ENCODE peak calls at places on chromosome 12, in four cellular contexts. O is tibial artery, F is AG10803, C is lower lobe of right lung. E is an unnamed sample.

GRCh38 chr12:96770239-96770780 is 136.7 kb upstream of the NEDD1 start:
- DNase-seq in O (no peak), F (no peak), C (no peak), E (peak; percentile 6)

GRCh38 chr12:93365616-93366015 is 12.1 kb upstream of the NUDT4 start:
- DNase-seq in O (no peak), F (no peak), C (no peak), E (no peak)

GRCh38 chr12:18250313-18250916 is 10.9 kb upstream of the PIK3C2G start:
- DNase-seq in O (no peak), F (peak; percentile 78), C (no peak), E (peak; percentile 75)

GRCh38 chr12:1310684-1311083 is 283.7 kb downstream of the FBXL14 start:
- DNase-seq in O (no peak), F (no peak), C (no peak), E (no peak)

GRCh38 chr12:104683831-104684503 is 227.2 kb downstream of the CHST11 start:
- DNase-seq in O (no peak), F (no peak), C (no peak), E (no peak)

GRCh38 chr12:121796855-121797751 is 3.6 kb upstream of the RHOF start:
- DNase-seq in O (peak; percentile 97), F (peak; percentile 88), C (peak; percentile 97), E (peak; percentile 54)

GRCh38 chr12:117334855-117335587 is 26.4 kb downstream of the NOS1 start:
- DNase-seq in O (no peak), F (no peak), C (no peak), E (no peak)

GRCh38 chr12:104569348-104570173 is 112.8 kb downstream of the CHST11 start:
- DNase-seq in O (peak; percentile 35), F (no peak), C (peak; percentile 51), E (no peak)

GRCh38 chr12:52672321-52672933 is 7.8 kb downstream of the KRT1 start:
- DNase-seq in O (no peak), F (no peak), C (no peak), E (peak; percentile 82)

GRCh38 chr12:104090685-104091084 is 26.4 kb downstream of the HCFC2 start:
- DNase-seq in O (no peak), F (no peak), C (no peak), E (peak; percentile 23)

GRCh38 chr12:68944296-68945076 is 11.5 kb upstream of the CPM start:
- DNase-seq in O (no peak), F (no peak), C (no peak), E (peak; percentile 11)

GRCh38 chr12:96368233-96368632 is 32.0 kb downstream of the CDK17 start:
- DNase-seq in O (peak; percentile 31), F (no peak), C (no peak), E (no peak)

GRCh38 chr12:103571286-103571685 is 15.8 kb upstream of the STAB2 start:
- DNase-seq in O (no peak), F (no peak), C (peak; percentile 45), E (peak; percentile 33)

GRCh38 chr12:121227294-121227693 is 17.4 kb downstream of the P2RX4 start:
- DNase-seq in O (no peak), F (no peak), C (peak; percentile 82), E (peak; percentile 75)

GRCh38 chr12:87509233-87509820 is 519.9 kb downstream of the C12orf50 start:
- DNase-seq in O (no peak), F (no peak), C (no peak), E (peak; percentile 86)

GRCh38 chr12:65656156-65656885 is 168.0 kb upstream of the HMGA2 start:
- DNase-seq in O (no peak), F (no peak), C (no peak), E (no peak)

GRCh38 chr12:75909714-75910451 is 121.7 kb downstream of the PHLDA1 start:
- DNase-seq in O (no peak), F (no peak), C (no peak), E (no peak)

GRCh38 chr12:74538491-74539258 is 1.0 kb downstream of the ATXN7L3B start:
- DNase-seq in O (no peak), F (no peak), C (no peak), E (no peak)

GRCh38 chr12:115963030-115963480 is 314.4 kb downstream of the MED13L start:
- DNase-seq in O (no peak), F (peak; percentile 40), C (no peak), E (peak; percentile 39)

GRCh38 chr12:109150124-109150640 is 33.8 kb downstream of the ACACB start:
- DNase-seq in O (no peak), F (no peak), C (no peak), E (no peak)

GRCh38 chr12:105775351-105775750 is 363.4 kb downstream of the NUAK1 start:
- DNase-seq in O (no peak), F (peak; percentile 62), C (no peak), E (peak; percentile 38)

GRCh38 chr12:45124485-45125155 is 73.7 kb upstream of the DBX2 start:
- DNase-seq in O (no peak), F (no peak), C (no peak), E (no peak)

GRCh38 chr12:124500232-124501079 is 67.0 kb downstream of the NCOR2 start:
- DNase-seq in O (no peak), F (peak; percentile 57), C (peak; percentile 65), E (peak; percentile 69)

GRCh38 chr12:3558255-3558654 is 67.3 kb downstream of the PRMT8 start:
- DNase-seq in O (no peak), F (no peak), C (no peak), E (no peak)

GRCh38 chr12:3271146-3271545 is 194.0 kb downstream of the TSPAN9 start:
- DNase-seq in O (no peak), F (no peak), C (no peak), E (no peak)

GRCh38 chr12:47777151-47777550 is 4.1 kb downstream of the SLC48A1 start:
- DNase-seq in O (no peak), F (no peak), C (no peak), E (no peak)

GRCh38 chr12:94498698-94499097 is 39.0 kb upstream of the CEP83 start:
- DNase-seq in O (no peak), F (no peak), C (no peak), E (no peak)

GRCh38 chr12:3199551-3200031 is 122.4 kb downstream of the TSPAN9 start:
- DNase-seq in O (no peak), F (no peak), C (no peak), E (peak; percentile 52)

GRCh38 chr12:107133462-107133861 is 40.1 kb upstream of the CRY1 start:
- DNase-seq in O (no peak), F (no peak), C (no peak), E (no peak)

GRCh38 chr12:94386422-94386821 is 73.2 kb downstream of the CEP83 start:
- DNase-seq in O (peak; percentile 24), F (no peak), C (no peak), E (no peak)

GRCh38 chr12:131832393-131833231 is 4.4 kb downstream of the MMP17 start:
- DNase-seq in O (peak; percentile 60), F (peak; percentile 81), C (peak; percentile 51), E (no peak)

GRCh38 chr12:9606736-9607372 is 862 bp downstream of the KLRB1 start:
- DNase-seq in O (no peak), F (no peak), C (no peak), E (no peak)

GRCh38 chr12:56749364-56749763 is 2.8 kb downstream of the PRIM1 start:
- DNase-seq in O (no peak), F (no peak), C (no peak), E (no peak)

GRCh38 chr12:56749853-56750252 is 2.3 kb downstream of the PRIM1 start:
- DNase-seq in O (no peak), F (no peak), C (no peak), E (no peak)

GRCh38 chr12:56753566-56753965 is 1.4 kb upstream of the PRIM1 start:
- DNase-seq in O (no peak), F (no peak), C (no peak), E (no peak)

GRCh38 chr12:56751712-56752598 is at the start of gene PRIM1:
- DNase-seq in O (peak; percentile 70), F (peak; percentile 68), C (peak; percentile 89), E (peak; percentile 70)
- TF ChIP-seq CTCF in O (peak; percentile 38), F (peak; percentile 31), C (peak; percentile 38), E (no peak)

GRCh38 chr12:53985900-53986685 is 1.1 kb downstream of the HOXC10 start:
- DNase-seq in O (no peak), F (peak; percentile 81), C (no peak), E (peak; percentile 26)
- H3K4me3 ChIP-seq in O (peak overlapping the region; percentile 64), F (peak overlapping the region; percentile 98), C (peak overlapping the region; percentile 16), E (no peak overlapping the region)

DNA sequence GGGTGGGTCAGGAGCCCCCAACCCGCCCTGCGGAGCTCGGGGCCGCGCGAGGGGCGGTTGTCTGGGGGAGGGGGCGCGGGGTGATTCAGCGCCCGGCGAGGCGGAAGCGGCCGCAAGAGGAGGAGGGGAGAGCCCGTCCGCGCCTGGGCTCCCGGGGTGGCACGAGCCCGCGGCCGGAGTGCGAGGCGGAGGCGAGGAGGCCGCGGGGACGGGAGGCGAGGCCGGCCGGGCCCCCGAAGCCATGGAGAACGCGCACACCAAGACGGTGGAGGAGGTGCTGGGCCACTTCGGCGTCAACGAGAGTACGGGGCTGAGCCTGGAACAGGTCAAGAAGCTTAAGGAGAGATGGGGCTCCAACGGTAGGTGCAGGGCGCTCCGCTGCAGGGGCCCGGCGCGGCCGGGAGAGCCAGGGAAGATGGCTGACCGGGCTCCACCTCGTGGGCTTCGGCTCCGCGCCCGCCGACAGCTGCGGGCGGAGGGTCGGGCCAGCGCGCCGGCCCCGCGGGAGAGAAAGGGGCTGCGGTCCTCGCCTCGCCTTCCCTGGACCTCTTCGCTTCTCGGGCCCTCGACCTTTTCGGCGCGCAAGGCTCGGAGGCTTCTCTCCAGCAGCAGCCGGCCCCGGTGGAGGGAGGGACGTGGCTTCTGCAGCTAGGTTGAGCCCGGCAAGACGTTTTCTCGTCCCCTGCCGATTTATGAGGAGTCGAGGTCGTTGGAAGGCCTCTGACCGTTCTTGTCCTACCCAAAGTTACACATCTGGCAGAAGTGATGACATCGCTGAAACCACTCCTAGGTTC is 699 bp downstream of the ATP2A2 start:
- DNase-seq in O (peak; percentile 40), F (peak; percentile 74), C (peak; percentile 75), E (peak; percentile 50)
- TF ChIP-seq CTCF in O (no peak), F (no peak), C (no peak), E (no peak)

DNA sequence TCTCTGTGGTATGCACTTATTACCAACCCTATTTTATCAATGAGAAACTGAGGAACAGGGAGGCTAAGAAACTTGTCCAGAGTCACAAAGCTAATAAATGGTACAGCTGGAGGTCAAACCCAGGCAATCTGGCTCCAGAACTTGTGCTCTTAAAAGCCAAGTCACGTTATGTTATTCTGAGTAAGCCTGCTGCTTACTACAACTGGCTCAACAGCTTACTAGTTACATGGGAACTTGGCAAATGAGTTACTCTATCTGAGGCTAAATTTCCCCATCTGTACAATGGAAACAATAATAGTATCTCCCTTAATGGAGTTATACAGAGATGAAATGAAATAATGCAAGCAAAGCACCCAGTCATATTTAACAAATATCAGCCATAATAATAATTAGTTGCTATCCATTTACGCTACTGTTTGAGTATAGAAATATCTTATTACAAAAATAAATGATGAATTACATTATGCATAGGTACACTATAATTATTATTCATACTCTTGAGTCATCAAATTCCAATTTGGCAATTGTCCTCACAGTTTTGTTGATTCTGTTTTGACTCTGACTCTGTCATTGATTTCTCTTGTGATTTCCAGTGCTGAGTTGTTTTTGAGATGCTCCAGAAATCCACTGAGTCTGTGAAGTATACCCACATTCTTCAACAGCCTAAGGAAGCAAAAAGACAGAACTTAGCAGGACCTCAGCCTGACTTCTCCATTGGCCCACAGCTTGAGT is 112.2 kb downstream of the TBX5 start:
- DNase-seq in O (no peak), F (no peak), C (no peak), E (no peak)
- H3K4me3 ChIP-seq in O (no peak overlapping the region), F (no peak overlapping the region), C (no peak overlapping the region), E (no peak overlapping the region)

E was measured in epithelial cell of esophagus.